ENCODE peak calls at places on chromosomes 11 and 22, in eight cellular contexts. Q is MM.1S, M is tibial nerve, B is H9, O is brain microvascular endothelial cell, I is stomach, Z is transverse colon, Y is esophagus squamous epithelium. S is an unnamed sample.

GRCh38 chr11:11876458-11876857 is 34.7 kb downstream of the USP47 start:
- DNase-seq in B (peak; percentile 50), I (no peak), M (no peak), O (peak; percentile 20), Y (no peak), Q (no peak), Z (no peak), S (no peak)

GRCh38 chr11:48123934-48124755 is 92.5 kb upstream of the OR4B1 start:
- DNase-seq in I (no peak), O (no peak), Z (no peak), M (no peak), B (no peak), Y (no peak), Q (no peak), S (no peak)

GRCh38 chr11:118435233-118435892 is 929 bp upstream of the KMT2A start:
- DNase-seq in Y (no peak), M (no peak), I (peak; percentile 53), Q (peak; percentile 77), Z (peak; percentile 67), O (no peak), B (peak; percentile 93), S (peak; percentile 47)

GRCh38 chr11:1050581-1051355 is 14.2 kb upstream of the MUC6 start:
- DNase-seq in Y (no peak), Q (peak; percentile 77), M (peak; percentile 27), Z (peak; percentile 86), O (peak; percentile 23), B (peak; percentile 81), I (peak; percentile 87), S (peak; percentile 84)

GRCh38 chr11:70603756-70604211 is 205.5 kb downstream of the CTTN start:
- DNase-seq in Y (no peak), M (no peak), B (no peak), Q (no peak), I (no peak), O (no peak), Z (no peak), S (no peak)

GRCh38 chr11:118275184-118275583 is 11.1 kb upstream of the MPZL2 start:
- DNase-seq in Q (no peak), O (no peak), Z (no peak), M (no peak), B (no peak), I (no peak), Y (no peak), S (no peak)

GRCh38 chr11:103420593-103420992 is 311.4 kb downstream of the DYNC2H1 start:
- DNase-seq in B (no peak), O (peak; percentile 86), Q (peak; percentile 38), Z (no peak), Y (no peak), M (no peak), I (no peak), S (no peak)

GRCh38 chr11:134015541-134015940 is 53.3 kb upstream of the JAM3 start:
- DNase-seq in O (no peak), B (no peak), Y (no peak), I (no peak), Z (no peak), Q (no peak), M (no peak), S (no peak)

GRCh38 chr11:120807414-120808150 is 216.3 kb upstream of the TBCEL start:
- DNase-seq in B (peak; percentile 38), Y (no peak), I (no peak), Z (no peak), Q (no peak), M (no peak), O (peak; percentile 91), S (no peak)

GRCh38 chr11:121550247-121551132 is 97.7 kb upstream of the SORL1-AS1 start:
- DNase-seq in I (no peak), B (no peak), Q (no peak), Z (no peak), Y (no peak), O (no peak), M (no peak), S (no peak)

GRCh38 chr22:27727673-27728451 is 73.7 kb downstream of the MN1 start:
- DNase-seq in M (no peak), B (no peak), Y (no peak), Q (no peak), I (no peak), O (no peak), Z (no peak), S (no peak)

GRCh38 chr11:33067294-33067693 is 27.9 kb downstream of the TCP11L1 start:
- DNase-seq in O (no peak), Z (no peak), Y (no peak), B (no peak), M (no peak), I (no peak), Q (no peak), S (no peak)

GRCh38 chr11:112588252-112588668 is 327.6 kb upstream of the PLET1 start:
- DNase-seq in Z (peak; percentile 44), O (peak; percentile 81), M (peak; percentile 35), Q (peak; percentile 83), I (peak; percentile 61), B (peak; percentile 67), Y (peak; percentile 2), S (peak; percentile 63)

GRCh38 chr22:27597703-27598444 is 203.7 kb downstream of the MN1 start:
- DNase-seq in Z (no peak), B (no peak), Q (no peak), O (no peak), Y (no peak), M (no peak), I (no peak), S (peak; percentile 27)

GRCh38 chr22:18152519-18152918 is 2.5 kb downstream of the USP18 start:
- DNase-seq in Q (no peak), B (no peak), O (no peak), Z (no peak), I (no peak), M (no peak), Y (no peak), S (no peak)

GRCh38 chr11:11731311-11732083 is 109.7 kb upstream of the GALNT18 start:
- DNase-seq in Z (no peak), Q (no peak), B (no peak), O (peak; percentile 54), I (no peak), Y (no peak), M (no peak), S (no peak)

GRCh38 chr11:123235117-123235686 is 40.2 kb upstream of the CLMP start:
- DNase-seq in M (peak; percentile 52), I (peak; percentile 44), Z (peak; percentile 50), O (no peak), Q (no peak), B (peak; percentile 76), Y (no peak), S (peak; percentile 26)
- TF ChIP-seq CTCF in M (peak; percentile 26), I (no peak), Z (peak; percentile 55), O (peak; percentile 69), Q (peak; percentile 29), B (peak; percentile 87), Y (peak; percentile 15), S (no peak)

DNA sequence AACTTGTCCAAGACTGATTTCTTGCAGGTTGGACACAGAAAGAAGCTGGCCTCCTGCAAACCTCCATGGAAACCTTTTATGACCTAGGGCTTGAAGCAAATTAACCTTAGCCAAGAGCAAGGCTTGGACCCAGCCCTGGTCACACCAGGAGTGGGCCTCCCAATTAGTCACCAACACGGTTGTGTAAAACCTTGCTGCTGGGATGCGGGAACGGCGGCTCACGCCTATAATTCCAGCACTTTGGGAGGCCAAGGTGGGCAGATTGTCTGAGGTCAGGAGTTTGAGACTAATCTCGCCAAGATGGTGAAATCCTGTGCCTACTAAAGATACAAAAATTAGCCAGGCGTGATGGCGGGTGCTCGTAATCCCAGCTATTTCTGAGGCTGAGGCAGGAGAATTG is 419.9 kb downstream of the AASDHPPT start:
- DNase-seq in Y (no peak), Q (no peak), I (no peak), M (no peak), Z (no peak), O (no peak), B (no peak), S (no peak)
- H3K27me3 ChIP-seq in Y (no peaks in the 10 kb centered on the region), Q (no peaks in the 10 kb centered on the region), I (no peaks in the 10 kb centered on the region), M (no peaks in the 10 kb centered on the region), Z (no peaks in the 10 kb centered on the region), O (no peaks in the 10 kb centered on the region), B (no peaks in the 10 kb centered on the region), S (no peaks in the 10 kb centered on the region)

GRCh38 chr11:13972958-13973357 is 10.4 kb downstream of the SPON1 start:
- DNase-seq in I (no peak), M (no peak), Y (no peak), Q (no peak), B (no peak), Z (no peak), O (no peak), S (no peak)

GRCh38 chr11:13965337-13965736 is 2.8 kb downstream of the SPON1 start:
- DNase-seq in Q (no peak), Y (no peak), I (peak; percentile 47), O (no peak), Z (peak; percentile 80), B (peak; percentile 34), M (no peak), S (no peak)

GRCh38 chr11:13972033-13972910 is 9.7 kb downstream of the SPON1 start:
- DNase-seq in Y (no peak), O (no peak), I (no peak), M (no peak), B (no peak), Z (no peak), Q (no peak), S (no peak)

GRCh38 chr11:13966486-13966885 is 4.0 kb downstream of the SPON1 start:
- DNase-seq in Y (no peak), O (no peak), Q (no peak), B (no peak), M (no peak), I (no peak), Z (no peak), S (no peak)

GRCh38 chr11:13970986-13971385 is 8.5 kb downstream of the SPON1 start:
- DNase-seq in O (no peak), Q (peak; percentile 44), I (peak; percentile 42), Y (no peak), Z (peak; percentile 69), B (peak; percentile 55), M (no peak), S (no peak)
- TF ChIP-seq CTCF in O (peak; percentile 44), Q (peak; percentile 58), I (no peak), Y (peak; percentile 35), Z (peak; percentile 45), B (peak; percentile 63), M (no peak), S (peak; percentile 22)

GRCh38 chr11:130168105-130168504 is 8.5 kb downstream of the ST14 start:
- DNase-seq in B (no peak), Q (no peak), M (no peak), Z (peak; percentile 9), O (peak; percentile 27), Y (no peak), I (no peak), S (no peak)

GRCh38 chr11:130171534-130171933 is 12.0 kb downstream of the ST14 start:
- DNase-seq in I (no peak), B (no peak), M (no peak), Z (no peak), Y (no peak), Q (no peak), O (no peak), S (no peak)

GRCh38 chr11:130166457-130166784 is 6.8 kb downstream of the ST14 start:
- DNase-seq in M (no peak), B (no peak), Y (no peak), Z (peak; percentile 78), Q (no peak), O (peak; percentile 98), I (peak; percentile 49), S (no peak)

GRCh38 chr11:130174642-130175041 is 15.1 kb downstream of the ST14 start:
- DNase-seq in Y (no peak), I (no peak), O (no peak), B (no peak), M (no peak), Q (no peak), Z (no peak), S (no peak)

GRCh38 chr11:130170345-130170744 is 10.8 kb downstream of the ST14 start:
- DNase-seq in Q (no peak), I (no peak), O (no peak), B (no peak), M (no peak), Z (no peak), Y (no peak), S (no peak)
- H3K27me3 ChIP-seq in Q (no peaks in the 10 kb centered on the region), I (no peaks in the 10 kb centered on the region), O (no peaks in the 10 kb centered on the region), B (peaks cover 18% of the 10 kb centered on the region), M (no peaks in the 10 kb centered on the region), Z (no peaks in the 10 kb centered on the region), Y (no peaks in the 10 kb centered on the region), S (no peaks in the 10 kb centered on the region)

S was measured in body of pancreas.